ENCODE peak calls at places on chromosomes 13 and 19, in eight cellular contexts. U is heart right ventricle, S is fibroblast of mammary gland, F is astrocyte of the spinal cord, E is fibroblast of lung, C is SJSA1, L is tibial artery, A is IMR-90. R is an unnamed sample.
A peak's percentile ranks its signal among the peaks of the same experiment; 100 is the strongest.

GRCh38 chr13:46022476-46022875 is 30.1 kb downstream of the ZC3H13 start:
- DNase-seq in U (no peak), S (peak; percentile 34), F (no peak), E (no peak), C (no peak), L (no peak), A (no peak), R (no peak)

GRCh38 chr13:26500618-26501320 is 56.7 kb upstream of the WASF3 start:
- DNase-seq in U (no peak), S (no peak), F (no peak), E (no peak), C (no peak), L (no peak), A (no peak), R (peak; percentile 63)

GRCh38 chr13:98143601-98144500 is 957 bp downstream of the FARP1 start:
- DNase-seq in U (peak; percentile 17), S (peak; percentile 62), F (peak; percentile 53), E (peak; percentile 46), C (no peak), L (peak; percentile 66), A (peak; percentile 44), R (no peak)

GRCh38 chr13:50714886-50715285 is 128.6 kb downstream of the DLEU7 start:
- DNase-seq in U (no peak), S (no peak), F (no peak), E (no peak), C (no peak), L (no peak), A (no peak), R (no peak)

GRCh38 chr13:43195112-43195511 is 171.7 kb downstream of the DNAJC15 start:
- DNase-seq in U (no peak), S (no peak), F (no peak), E (no peak), C (no peak), L (no peak), A (no peak), R (no peak)

GRCh38 chr13:59494560-59494970 is 669.2 kb downstream of the DIAPH3 start:
- DNase-seq in U (peak; percentile 69), S (peak; percentile 61), F (peak; percentile 88), E (peak; percentile 91), C (no peak), L (no peak), A (peak; percentile 81), R (no peak)

GRCh38 chr13:62767473-62767872 is 1351.8 kb upstream of the PCDH20 start:
- DNase-seq in U (no peak), S (no peak), F (no peak), E (no peak), C (no peak), L (no peak), A (no peak), R (no peak)

GRCh38 chr13:34076943-34077703 is 259.2 kb downstream of the RFC3 start:
- DNase-seq in U (no peak), S (peak; percentile 39), F (peak; percentile 53), E (peak; percentile 52), C (no peak), L (no peak), A (peak; percentile 1), R (peak; percentile 5)

GRCh38 chr13:101398191-101398590 is 18.1 kb downstream of the NALCN start:
- DNase-seq in U (no peak), S (peak; percentile 71), F (peak; percentile 50), E (peak; percentile 41), C (no peak), L (no peak), A (peak; percentile 81), R (no peak)

GRCh38 chr13:20566424-20566916 is 487 bp upstream of the IFT88 start:
- DNase-seq in U (no peak), S (peak; percentile 87), F (no peak), E (peak; percentile 62), C (no peak), L (no peak), A (peak; percentile 85), R (no peak)

GRCh38 chr19:7993560-7993959 is 11.9 kb downstream of the ELAVL1 start:
- DNase-seq in U (no peak), S (no peak), F (no peak), E (no peak), C (no peak), L (no peak), A (no peak), R (no peak)

GRCh38 chr19:44810555-44811447 is 1.9 kb downstream of the BCAM start:
- DNase-seq in U (no peak), S (no peak), F (no peak), E (no peak), C (no peak), L (no peak), A (no peak), R (no peak)

GRCh38 chr19:18408053-18408476 is 10.6 kb upstream of the LRRC25 start:
- DNase-seq in U (peak; percentile 8), S (no peak), F (no peak), E (no peak), C (no peak), L (no peak), A (no peak), R (no peak)

GRCh38 chr13:53788286-53788685 is 759.7 kb downstream of the OLFM4 start:
- DNase-seq in U (no peak), S (no peak), F (no peak), E (no peak), C (no peak), L (no peak), A (no peak), R (no peak)

GRCh38 chr19:49930483-49931011 is 1.2 kb upstream of the NUP62 start:
- DNase-seq in U (peak; percentile 59), S (peak; percentile 42), F (no peak), E (no peak), C (no peak), L (no peak), A (no peak), R (no peak)

GRCh38 chr13:99658266-99658991 is 157.2 kb downstream of the TM9SF2 start:
- DNase-seq in U (peak; percentile 50), S (peak; percentile 69), F (peak; percentile 82), E (peak; percentile 84), C (peak; percentile 74), L (peak; percentile 66), A (peak; percentile 25), R (peak; percentile 49)
- H3K4me3 ChIP-seq in U (peak overlapping the region; percentile 67), S (peak overlapping the region; percentile 54), F (peak overlapping the region; percentile 41), E (peak overlapping the region; percentile 45), C (no peak overlapping the region), L (peak overlapping the region; percentile 62), A (peak overlapping the region; percentile 3), R (peak overlapping the region; percentile 21)

GRCh38 chr19:56838680-56838929 is 1.9 kb downstream of the PEG3 start:
- DNase-seq in U (no peak), S (no peak), F (no peak), E (no peak), C (no peak), L (no peak), A (no peak), R (no peak)

GRCh38 chr19:56837492-56837891 is 3.0 kb downstream of the PEG3 start:
- DNase-seq in U (peak; percentile 83), S (peak; percentile 45), F (peak; percentile 0), E (peak; percentile 67), C (no peak), L (peak; percentile 90), A (no peak), R (no peak)

GRCh38 chr19:56837004-56837403 is 3.5 kb downstream of the PEG3 start:
- DNase-seq in U (no peak), S (no peak), F (no peak), E (no peak), C (no peak), L (no peak), A (no peak), R (no peak)

GRCh38 chr19:56838930-56839664 is 1.4 kb downstream of the PEG3 start:
- DNase-seq in U (peak; percentile 98), S (peak; percentile 89), F (peak; percentile 70), E (peak; percentile 94), C (no peak), L (peak; percentile 98), A (no peak), R (no peak)

GRCh38 chr19:56837892-56838679 is 2.4 kb downstream of the PEG3 start:
- DNase-seq in U (peak; percentile 69), S (peak; percentile 39), F (peak; percentile 4), E (peak; percentile 68), C (no peak), L (peak; percentile 89), A (no peak), R (no peak)
- H3K4me3 ChIP-seq in U (peak overlapping the region; percentile 64), S (peak overlapping the region; percentile 40), F (peak overlapping the region; percentile 20), E (peak overlapping the region; percentile 53), C (no peak overlapping the region), L (peak overlapping the region; percentile 60), A (no peak overlapping the region), R (no peak overlapping the region)

GRCh38 chr19:30225615-30226463 is 146.3 kb upstream of the ZNF536 start:
- DNase-seq in U (no peak), S (no peak), F (no peak), E (no peak), C (no peak), L (no peak), A (no peak), R (no peak)

GRCh38 chr19:30224689-30225606 is 147.2 kb upstream of the ZNF536 start:
- DNase-seq in U (no peak), S (no peak), F (no peak), E (peak; percentile 9), C (no peak), L (no peak), A (no peak), R (no peak)

GRCh38 chr19:30222993-30223865 is 149.0 kb upstream of the ZNF536 start:
- DNase-seq in U (no peak), S (no peak), F (no peak), E (no peak), C (no peak), L (no peak), A (no peak), R (no peak)

GRCh38 chr19:30222428-30222873 is 149.7 kb upstream of the ZNF536 start:
- DNase-seq in U (no peak), S (no peak), F (no peak), E (no peak), C (no peak), L (no peak), A (no peak), R (no peak)

DNA sequence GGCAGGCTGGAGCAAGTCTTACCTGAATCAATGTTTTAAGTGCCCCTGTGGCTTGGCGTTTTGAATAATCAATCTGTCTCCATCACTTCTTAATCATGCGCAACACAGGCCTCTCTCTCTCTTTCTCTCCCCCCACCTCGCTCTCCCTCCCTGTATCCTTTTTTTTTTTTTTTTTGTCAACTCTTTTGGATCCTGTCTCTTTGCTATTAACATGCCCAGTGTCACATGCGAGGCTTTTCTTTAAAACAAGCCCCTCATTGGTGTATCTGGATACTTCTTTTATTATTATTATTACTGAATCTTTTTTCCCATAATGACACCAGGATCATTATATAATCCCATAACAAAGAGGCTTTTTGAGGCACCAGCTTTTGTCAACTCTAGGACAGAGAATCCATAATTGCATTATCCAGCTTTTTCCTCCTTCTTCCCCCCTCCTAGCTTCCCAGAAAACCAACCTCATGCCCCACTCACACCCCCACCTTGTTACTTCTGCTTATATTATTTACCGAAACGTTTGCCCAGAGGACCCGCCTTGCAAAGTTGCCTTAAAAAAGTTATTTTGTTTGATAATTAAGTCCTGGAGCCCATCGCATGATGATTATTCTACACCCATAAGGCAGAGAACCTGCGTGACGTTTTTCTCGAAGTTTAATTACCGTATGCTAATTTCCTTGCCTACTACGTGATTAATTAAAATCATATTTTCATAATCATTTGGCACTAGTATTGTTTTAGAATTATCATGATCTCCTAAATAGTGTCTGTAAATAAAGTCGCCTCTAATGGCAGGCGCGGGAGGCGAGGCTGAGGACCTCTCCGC is 148.1 kb upstream of the ZNF536 start:
- DNase-seq in U (no peak), S (no peak), F (no peak), E (no peak), C (no peak), L (no peak), A (no peak), R (no peak)
- H3K4me3 ChIP-seq in U (peak overlapping the region; percentile 63), S (no peak overlapping the region), F (no peak overlapping the region), E (no peak overlapping the region), C (no peak overlapping the region), L (no peak overlapping the region), A (no peak overlapping the region), R (no peak overlapping the region)

GRCh38 chr19:4557971-4558941 is 1.2 kb downstream of the SEMA6B start:
- DNase-seq in U (no peak), S (no peak), F (no peak), E (no peak), C (no peak), L (no peak), A (no peak), R (no peak)
- H3K4me3 ChIP-seq in U (peak overlapping the region; percentile 65), S (no peak overlapping the region), F (no peak overlapping the region), E (no peak overlapping the region), C (no peak overlapping the region), L (peak overlapping the region; percentile 34), A (no peak overlapping the region), R (no peak overlapping the region)